ENCODE peak calls at places on chromosome 2, in seven cellular contexts. One of them, this sample, is unnamed.
A peak's percentile ranks its signal among the peaks of the same experiment; 100 is the strongest.

GRCh38 chr2:169946546-169946945 is 119.3 kb downstream of the UBR3 start:
- DNase-seq in lower leg skin: no peak
- DNase-seq in CD8-positive, alpha-beta T cell: no peak
- DNase-seq in fibroblast of the aortic adventitia: no peak
- DNase-seq in foreskin fibroblast: no peak
- DNase-seq in cardiac fibroblast: no peak
- DNase-seq in GM06990: no peak
- DNase-seq in this sample: no peak

GRCh38 chr2:172613035-172613434 is 57.1 kb downstream of the PDK1 start:
- DNase-seq in lower leg skin: no peak
- DNase-seq in CD8-positive, alpha-beta T cell: no peak
- DNase-seq in fibroblast of the aortic adventitia: peak; percentile 15
- DNase-seq in foreskin fibroblast: peak; percentile 75
- DNase-seq in cardiac fibroblast: no peak
- DNase-seq in GM06990: no peak
- DNase-seq in this sample: no peak

GRCh38 chr2:200618590-200619021 is 32.8 kb downstream of the AOX1 start:
- DNase-seq in lower leg skin: no peak
- DNase-seq in CD8-positive, alpha-beta T cell: no peak
- DNase-seq in fibroblast of the aortic adventitia: peak; percentile 87
- DNase-seq in foreskin fibroblast: peak; percentile 91
- DNase-seq in cardiac fibroblast: peak; percentile 63
- DNase-seq in GM06990: no peak
- DNase-seq in this sample: peak; percentile 45

GRCh38 chr2:10076988-10077527 is 3.2 kb downstream of the CYS1 start:
- DNase-seq in lower leg skin: no peak
- DNase-seq in CD8-positive, alpha-beta T cell: no peak
- DNase-seq in fibroblast of the aortic adventitia: no peak
- DNase-seq in foreskin fibroblast: no peak
- DNase-seq in cardiac fibroblast: no peak
- DNase-seq in GM06990: no peak
- DNase-seq in this sample: no peak

GRCh38 chr2:171522057-171522803 is at the start of gene CYBRD1:
- DNase-seq in lower leg skin: peak; percentile 98
- DNase-seq in CD8-positive, alpha-beta T cell: no peak
- DNase-seq in fibroblast of the aortic adventitia: peak; percentile 93
- DNase-seq in foreskin fibroblast: peak; percentile 98
- DNase-seq in cardiac fibroblast: peak; percentile 87
- DNase-seq in GM06990: peak; percentile 81
- DNase-seq in this sample: no peak

GRCh38 chr2:26809876-26810577 is 24.2 kb downstream of the CENPA start:
- DNase-seq in lower leg skin: no peak
- DNase-seq in CD8-positive, alpha-beta T cell: no peak
- DNase-seq in fibroblast of the aortic adventitia: no peak
- DNase-seq in foreskin fibroblast: no peak
- DNase-seq in cardiac fibroblast: no peak
- DNase-seq in GM06990: no peak
- DNase-seq in this sample: no peak

GRCh38 chr2:47536696-47537095 is 133.7 kb downstream of the MSH2 start:
- DNase-seq in lower leg skin: no peak
- DNase-seq in CD8-positive, alpha-beta T cell: no peak
- DNase-seq in fibroblast of the aortic adventitia: no peak
- DNase-seq in foreskin fibroblast: no peak
- DNase-seq in cardiac fibroblast: no peak
- DNase-seq in GM06990: no peak
- DNase-seq in this sample: no peak

GRCh38 chr2:83953661-83954060 is 505.4 kb downstream of the SUCLG1 start:
- DNase-seq in lower leg skin: no peak
- DNase-seq in CD8-positive, alpha-beta T cell: no peak
- DNase-seq in fibroblast of the aortic adventitia: no peak
- DNase-seq in foreskin fibroblast: no peak
- DNase-seq in cardiac fibroblast: no peak
- DNase-seq in GM06990: no peak
- DNase-seq in this sample: no peak

GRCh38 chr2:234341332-234341985 is 155.4 kb downstream of the ARL4C start:
- DNase-seq in lower leg skin: no peak
- DNase-seq in CD8-positive, alpha-beta T cell: no peak
- DNase-seq in fibroblast of the aortic adventitia: no peak
- DNase-seq in foreskin fibroblast: peak; percentile 90
- DNase-seq in cardiac fibroblast: no peak
- DNase-seq in GM06990: no peak
- DNase-seq in this sample: peak; percentile 82

GRCh38 chr2:144995482-144995881 is 475.6 kb upstream of the ZEB2 start:
- DNase-seq in lower leg skin: no peak
- DNase-seq in CD8-positive, alpha-beta T cell: no peak
- DNase-seq in fibroblast of the aortic adventitia: peak; percentile 75
- DNase-seq in foreskin fibroblast: no peak
- DNase-seq in cardiac fibroblast: peak; percentile 47
- DNase-seq in GM06990: no peak
- DNase-seq in this sample: no peak

GRCh38 chr2:160976797-160977196 is 183.4 kb upstream of the TANK start:
- DNase-seq in lower leg skin: no peak
- DNase-seq in CD8-positive, alpha-beta T cell: no peak
- DNase-seq in fibroblast of the aortic adventitia: no peak
- DNase-seq in foreskin fibroblast: no peak
- DNase-seq in cardiac fibroblast: no peak
- DNase-seq in GM06990: no peak
- DNase-seq in this sample: no peak

GRCh38 chr2:50878256-50878655 is 153.7 kb downstream of the NRXN1 start:
- DNase-seq in lower leg skin: no peak
- DNase-seq in CD8-positive, alpha-beta T cell: no peak
- DNase-seq in fibroblast of the aortic adventitia: no peak
- DNase-seq in foreskin fibroblast: no peak
- DNase-seq in cardiac fibroblast: no peak
- DNase-seq in GM06990: no peak
- DNase-seq in this sample: no peak

DNA sequence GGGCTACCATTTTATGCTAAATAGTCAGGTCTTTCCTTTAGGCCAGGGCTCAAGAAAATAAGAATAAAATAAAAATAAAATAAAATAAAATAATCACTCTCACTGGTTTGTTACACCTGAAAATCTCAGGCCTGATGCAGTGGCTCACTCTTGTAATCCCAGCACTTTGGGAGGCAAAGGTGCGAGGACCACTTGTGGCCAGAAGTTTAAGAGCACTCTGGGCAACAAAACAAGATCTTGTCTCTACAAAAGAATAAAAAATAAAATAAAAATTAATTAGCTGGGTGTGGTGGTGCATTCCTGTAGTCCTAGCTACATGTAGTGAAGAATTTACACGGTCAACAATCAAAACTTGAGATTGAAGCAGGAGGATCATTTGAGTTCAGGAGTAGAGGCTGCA is 159.4 kb downstream of the NRXN1 start:
- DNase-seq in lower leg skin: no peak
- DNase-seq in CD8-positive, alpha-beta T cell: no peak
- DNase-seq in fibroblast of the aortic adventitia: no peak
- DNase-seq in foreskin fibroblast: no peak
- DNase-seq in cardiac fibroblast: no peak
- DNase-seq in GM06990: no peak
- DNase-seq in this sample: no peak
- TF ChIP-seq CTCF in lower leg skin: no peak
- TF ChIP-seq CTCF in CD8-positive, alpha-beta T cell: no peak
- TF ChIP-seq CTCF in fibroblast of the aortic adventitia: no peak
- TF ChIP-seq CTCF in foreskin fibroblast: no peak
- TF ChIP-seq CTCF in cardiac fibroblast: no peak
- TF ChIP-seq CTCF in GM06990: no peak
- TF ChIP-seq CTCF in this sample: no peak

DNA sequence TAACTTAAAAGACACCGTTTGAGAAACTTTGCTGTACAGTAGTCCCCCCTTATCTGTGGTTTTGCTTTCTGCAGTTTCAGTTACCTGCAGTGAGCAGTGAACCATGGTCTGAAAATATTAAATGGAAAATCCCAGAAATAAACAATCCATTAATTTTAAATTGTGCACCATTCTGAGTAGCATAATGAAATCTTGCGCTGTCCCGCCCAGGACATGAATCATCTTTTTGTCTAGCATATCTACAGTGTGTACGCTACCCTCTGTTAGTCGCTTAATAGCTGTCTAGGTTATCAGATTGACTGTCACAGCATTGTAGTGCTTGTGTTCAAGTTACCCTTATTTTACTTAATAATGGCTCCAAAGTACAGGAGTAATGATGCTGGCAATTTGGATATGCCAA is 6.1 kb downstream of the ARPC2 start:
- DNase-seq in lower leg skin: no peak
- DNase-seq in CD8-positive, alpha-beta T cell: peak; percentile 43
- DNase-seq in fibroblast of the aortic adventitia: peak; percentile 20
- DNase-seq in foreskin fibroblast: peak; percentile 17
- DNase-seq in cardiac fibroblast: peak; percentile 55
- DNase-seq in GM06990: no peak
- DNase-seq in this sample: no peak
- H3K4me3 ChIP-seq in lower leg skin: no peak overlapping the region
- H3K4me3 ChIP-seq in CD8-positive, alpha-beta T cell: peak overlapping the region; percentile 6
- H3K4me3 ChIP-seq in fibroblast of the aortic adventitia: no peak overlapping the region
- H3K4me3 ChIP-seq in foreskin fibroblast: no peak overlapping the region
- H3K4me3 ChIP-seq in cardiac fibroblast: no peak overlapping the region
- H3K4me3 ChIP-seq in GM06990: no peak overlapping the region
- H3K4me3 ChIP-seq in this sample: no peak overlapping the region

GRCh38 chr2:164438490-164439205 is 182.6 kb downstream of the GRB14 start:
- DNase-seq in lower leg skin: no peak
- DNase-seq in CD8-positive, alpha-beta T cell: no peak
- DNase-seq in fibroblast of the aortic adventitia: no peak
- DNase-seq in foreskin fibroblast: no peak
- DNase-seq in cardiac fibroblast: no peak
- DNase-seq in GM06990: no peak
- DNase-seq in this sample: no peak
- TF ChIP-seq CTCF in lower leg skin: no peak
- TF ChIP-seq CTCF in CD8-positive, alpha-beta T cell: no peak
- TF ChIP-seq CTCF in fibroblast of the aortic adventitia: no peak
- TF ChIP-seq CTCF in foreskin fibroblast: no peak
- TF ChIP-seq CTCF in cardiac fibroblast: no peak
- TF ChIP-seq CTCF in GM06990: no peak
- TF ChIP-seq CTCF in this sample: no peak

GRCh38 chr2:51657849-51658248 is 625.9 kb upstream of the NRXN1 start:
- DNase-seq in lower leg skin: no peak
- DNase-seq in CD8-positive, alpha-beta T cell: no peak
- DNase-seq in fibroblast of the aortic adventitia: no peak
- DNase-seq in foreskin fibroblast: no peak
- DNase-seq in cardiac fibroblast: no peak
- DNase-seq in GM06990: no peak
- DNase-seq in this sample: no peak

DNA sequence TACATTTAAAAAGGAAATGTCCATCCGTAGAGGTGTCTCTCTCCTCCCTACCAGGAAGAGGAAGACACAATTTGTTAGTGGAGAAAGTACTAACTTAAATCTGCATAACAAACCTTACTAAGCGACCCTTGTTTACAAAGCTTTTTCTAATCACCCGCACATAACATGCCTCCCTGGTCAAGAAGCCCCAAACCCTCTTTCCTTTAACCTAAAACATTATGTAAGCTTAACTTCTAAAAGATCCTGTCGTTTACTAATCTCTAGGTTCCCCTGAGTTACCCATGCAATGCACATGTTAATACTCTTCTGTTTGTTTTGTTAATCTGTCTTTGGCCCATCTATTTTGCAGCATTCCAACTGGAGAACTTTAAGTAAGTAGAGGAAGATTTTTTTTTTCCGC is 630.3 kb upstream of the NRXN1 start:
- DNase-seq in lower leg skin: no peak
- DNase-seq in CD8-positive, alpha-beta T cell: no peak
- DNase-seq in fibroblast of the aortic adventitia: no peak
- DNase-seq in foreskin fibroblast: no peak
- DNase-seq in cardiac fibroblast: no peak
- DNase-seq in GM06990: no peak
- DNase-seq in this sample: no peak
- H3K4me3 ChIP-seq in lower leg skin: no peak overlapping the region
- H3K4me3 ChIP-seq in CD8-positive, alpha-beta T cell: no peak overlapping the region
- H3K4me3 ChIP-seq in fibroblast of the aortic adventitia: no peak overlapping the region
- H3K4me3 ChIP-seq in foreskin fibroblast: no peak overlapping the region
- H3K4me3 ChIP-seq in cardiac fibroblast: no peak overlapping the region
- H3K4me3 ChIP-seq in GM06990: no peak overlapping the region
- H3K4me3 ChIP-seq in this sample: no peak overlapping the region

This sample was measured in AG04449.